ENCODE peak calls at places on chromosomes 16 and 17, in eight cellular contexts. K, G, R, X, E, O, U and H are unnamed samples.

GRCh38 chr17:73030501-73030911 is 62.0 kb downstream of the SLC39A11 start:
- DNase-seq in G (no peak), E (no peak), U (peak; percentile 65), O (peak; percentile 24), R (no peak), X (peak; percentile 46), K (no peak), H (no peak)

GRCh38 chr17:81043725-81044427 is 8.9 kb downstream of the BAIAP2 start:
- DNase-seq in O (no peak), R (no peak), X (no peak), E (peak; percentile 90), U (no peak), K (peak; percentile 67), G (no peak), H (peak; percentile 97)

GRCh38 chr17:44829558-44830358 is at the start of gene GJC1:
- DNase-seq in G (peak; percentile 49), R (no peak), K (peak; percentile 28), E (peak; percentile 69), O (no peak), X (peak; percentile 78), U (no peak), H (no peak)

GRCh38 chr17:42313773-42314566 is 25.7 kb downstream of the STAT5A start:
- DNase-seq in X (no peak), G (no peak), K (peak; percentile 77), O (no peak), R (no peak), E (no peak), U (no peak), H (no peak)

GRCh38 chr16:72502654-72503005 is 330.7 kb upstream of the PMFBP1 start:
- DNase-seq in O (no peak), U (no peak), K (no peak), R (no peak), E (no peak), X (no peak), G (no peak), H (no peak)

GRCh38 chr16:23432176-23433128 is 20.5 kb downstream of the COG7 start:
- DNase-seq in G (no peak), O (peak; percentile 37), R (no peak), U (no peak), K (no peak), X (no peak), E (no peak), H (no peak)

GRCh38 chr16:77276686-77277085 is 77.5 kb downstream of the SYCE1L start:
- DNase-seq in G (no peak), E (no peak), R (no peak), X (no peak), K (no peak), O (no peak), U (no peak), H (no peak)

GRCh38 chr16:28324235-28324886 is 32.0 kb downstream of the SBK1 start:
- DNase-seq in U (no peak), E (peak; percentile 46), X (peak; percentile 38), O (no peak), G (no peak), K (peak; percentile 0), R (no peak), H (no peak)

GRCh38 chr16:971582-971905 is 760 bp upstream of the LMF1 start:
- DNase-seq in U (no peak), K (no peak), E (no peak), G (no peak), O (no peak), X (no peak), R (no peak), H (no peak)

GRCh38 chr16:86771506-86772230 is 193.3 kb downstream of the FOXL1 start:
- DNase-seq in O (peak; percentile 17), U (no peak), X (peak; percentile 25), G (no peak), R (no peak), E (no peak), K (no peak), H (no peak)

GRCh38 chr17:82301916-82302497 is 15.4 kb downstream of the CD7 start:
- DNase-seq in O (no peak), K (no peak), G (no peak), U (no peak), X (peak; percentile 65), E (peak; percentile 67), R (no peak), H (peak; percentile 65)

GRCh38 chr17:59027750-59028149 is 78.9 kb downstream of the TRIM37 start:
- DNase-seq in E (no peak), X (no peak), G (no peak), R (no peak), O (no peak), K (no peak), U (no peak), H (no peak)

GRCh38 chr17:2170023-2170422 is 115.1 kb downstream of the HIC1 start:
- DNase-seq in G (no peak), E (no peak), R (no peak), K (no peak), O (no peak), X (peak; percentile 35), U (no peak), H (no peak)

DNA sequence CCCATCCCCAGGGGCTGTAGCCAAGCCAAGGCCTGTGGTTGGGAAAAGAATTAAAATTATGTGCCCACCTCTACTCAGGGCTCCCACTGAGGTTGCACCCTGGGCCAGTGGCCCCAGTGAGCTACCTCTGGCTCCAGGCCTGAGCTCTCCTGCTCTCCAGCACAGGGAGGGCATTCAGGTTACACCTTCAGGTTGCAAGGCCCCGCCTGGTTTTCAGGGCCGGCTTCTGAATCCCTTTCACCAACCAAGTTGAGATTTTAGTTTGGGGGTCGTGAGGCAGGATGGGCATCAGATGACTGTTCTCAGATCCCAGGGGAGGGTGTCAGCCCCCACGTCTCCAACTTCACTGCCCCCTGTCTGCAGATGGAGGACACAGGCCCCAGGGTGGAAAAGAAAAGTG is 8.0 kb upstream of the KATNB1 start:
- DNase-seq in R (no peak), E (peak; percentile 36), O (no peak), U (no peak), G (no peak), K (no peak), X (no peak), H (no peak)
- TF ChIP-seq CTCF in R (no peak), E (no peak), O (no peak), U (no peak), G (no peak), K (no peak), X (no peak), H (no peak)

DNA sequence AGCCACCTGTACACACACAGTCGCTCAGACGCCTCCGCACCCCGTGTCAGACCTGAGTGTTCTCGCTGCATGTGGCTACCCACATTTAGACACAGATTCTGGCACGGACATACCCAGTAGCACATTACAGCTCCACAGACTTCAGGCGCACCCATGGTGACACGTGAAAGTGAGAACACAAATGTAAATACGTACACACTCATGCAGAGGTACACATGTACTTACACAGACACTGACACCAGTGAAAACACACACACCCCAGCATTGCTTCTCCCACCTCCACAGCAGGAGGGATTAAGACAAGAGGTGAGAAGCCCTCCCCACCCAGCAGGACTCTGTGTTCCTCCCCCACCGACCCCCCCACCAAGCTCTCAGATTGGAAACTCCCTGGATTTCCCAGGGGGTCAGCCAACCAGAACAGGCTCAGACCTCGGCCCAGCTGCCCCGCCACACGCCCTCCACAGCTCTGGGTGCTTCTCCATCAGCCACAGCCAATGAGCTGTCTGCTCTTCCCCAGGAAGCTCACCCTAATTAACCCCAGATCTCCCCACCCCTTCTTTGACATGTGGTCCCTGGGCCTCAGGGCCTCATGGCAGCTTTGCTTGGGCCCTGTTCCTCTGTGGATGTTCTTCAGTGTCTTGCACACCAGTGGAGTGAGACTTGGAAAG is 5.3 kb upstream of the FOXN1 start:
- DNase-seq in G (no peak), O (no peak), X (no peak), K (no peak), R (no peak), E (no peak), U (no peak), H (no peak)
- H3K27ac ChIP-seq in G (no peak overlapping the region), O (no peak overlapping the region), X (no peak overlapping the region), K (no peak overlapping the region), R (no peak overlapping the region), E (no peak overlapping the region), U (no peak overlapping the region), H (no peak overlapping the region)

DNA sequence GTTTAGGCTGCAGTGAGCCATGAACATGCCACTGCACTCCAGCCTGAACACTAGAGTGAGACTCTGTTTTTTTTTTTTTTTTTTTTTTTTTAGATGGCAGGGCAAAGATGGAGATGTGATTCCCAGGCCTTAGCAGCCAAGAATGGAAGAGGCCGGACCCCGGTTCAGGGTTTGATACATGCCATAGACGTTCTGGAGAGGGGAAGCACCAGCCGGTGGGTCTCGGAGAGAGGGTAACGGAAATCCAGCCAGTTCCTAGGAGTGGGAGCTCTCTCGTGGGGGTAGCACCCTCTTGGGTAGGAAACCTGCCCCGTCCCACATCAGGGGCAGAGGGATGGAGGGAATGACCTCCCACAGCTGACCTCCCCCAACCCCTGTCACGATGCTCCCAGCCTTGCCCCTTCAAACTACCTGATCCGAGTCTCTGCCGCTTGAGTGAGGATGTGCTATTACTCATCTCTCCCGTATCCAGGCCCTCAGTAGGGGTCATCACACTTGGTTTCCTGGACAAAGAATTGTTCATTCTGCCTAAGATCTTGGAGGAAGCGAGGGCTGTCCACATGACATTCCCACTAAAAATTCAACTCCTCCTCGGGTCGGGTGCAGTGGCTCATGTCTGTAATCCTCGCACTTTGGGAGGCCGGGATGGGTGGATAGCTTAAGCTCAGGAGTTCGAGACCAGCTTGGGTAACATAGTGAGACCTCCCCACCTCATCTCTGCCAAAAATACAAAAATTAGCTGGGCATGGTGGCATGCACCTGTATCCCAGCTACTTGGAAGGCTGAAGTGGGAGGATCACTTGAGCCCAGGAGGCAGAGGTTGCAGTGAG is 47.3 kb downstream of the MIS12 start:
- DNase-seq in X (no peak), E (peak; percentile 26), K (no peak), U (no peak), O (no peak), G (no peak), R (no peak), H (no peak)
- H3K36me3 ChIP-seq in X (peaks cover 48% of the 10 kb centered on the region), E (peaks cover 63% of the 10 kb centered on the region), K (no peaks in the 10 kb centered on the region), U (no peaks in the 10 kb centered on the region), O (peaks cover 24% of the 10 kb centered on the region), G (peaks cover 92% of the 10 kb centered on the region), R (peaks cover 42% of the 10 kb centered on the region), H (peaks cover 47% of the 10 kb centered on the region)

GRCh38 chr16:88005968-88006367 is 54.7 kb downstream of the BANP start:
- DNase-seq in K (peak; percentile 0), X (peak; percentile 46), O (no peak), E (no peak), R (no peak), U (no peak), G (no peak), H (no peak)

GRCh38 chr16:88005148-88005547 is 53.9 kb downstream of the BANP start:
- DNase-seq in X (peak; percentile 48), G (no peak), R (no peak), K (no peak), E (no peak), O (no peak), U (no peak), H (no peak)

GRCh38 chr16:88008835-88009234 is 57.6 kb downstream of the BANP start:
- DNase-seq in O (no peak), R (no peak), X (peak; percentile 18), U (no peak), G (no peak), K (no peak), E (no peak), H (no peak)

GRCh38 chr16:88009566-88010342 is 58.5 kb downstream of the BANP start:
- DNase-seq in G (no peak), X (no peak), K (no peak), R (no peak), O (peak; percentile 20), U (no peak), E (no peak), H (no peak)

DNA sequence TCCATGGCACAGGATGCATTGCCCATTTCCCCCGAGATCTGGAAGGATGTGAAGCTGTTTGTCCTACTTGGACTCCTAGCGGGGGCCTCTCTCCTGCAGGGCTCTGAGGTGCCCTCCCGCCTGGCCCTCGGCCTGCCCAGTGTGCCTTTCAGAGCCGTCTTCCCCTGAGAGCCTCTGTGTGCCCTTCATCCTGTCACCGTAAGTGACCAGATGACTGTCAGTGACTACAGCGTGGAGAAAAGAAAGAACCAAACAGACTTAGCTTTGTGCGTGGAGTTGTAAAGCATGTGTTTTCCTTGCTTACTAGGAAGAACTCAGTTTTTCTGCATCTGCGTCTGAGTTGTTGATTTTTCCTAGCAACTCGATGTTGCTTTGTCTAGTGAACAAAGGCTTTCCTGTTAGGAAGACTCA is 56.1 kb downstream of the BANP start:
- DNase-seq in E (no peak), U (no peak), R (no peak), X (peak; percentile 46), K (peak; percentile 3), G (no peak), O (no peak), H (no peak)
- TF ChIP-seq CTCF in E (no peak), U (no peak), R (no peak), X (no peak), K (no peak), G (no peak), O (no peak), H (no peak)